ENCODE peak calls at places on chromosomes 13 and 19, in six cellular contexts. Y is ovary; A is right lobe of liver; P is aorta; E is effector memory CD4-positive, alpha-beta T cell; D is HAP-1. O is an unnamed sample.

GRCh38 chr19:46922465-46922864 is 61.7 kb downstream of the ARHGAP35 start:
- DNase-seq in Y (no peak), A (no peak), P (no peak), E (no peak), D (no peak), O (no peak)

GRCh38 chr13:104773775-104774174 is 1707.6 kb upstream of the SLC10A2 start:
- DNase-seq in Y (no peak), A (no peak), P (no peak), E (no peak), D (no peak), O (no peak)

GRCh38 chr13:45162821-45163220 is 38.0 kb downstream of the KCTD4 start:
- DNase-seq in Y (no peak), A (no peak), P (no peak), E (no peak), D (no peak), O (no peak)

GRCh38 chr19:18733196-18733647 is 49.7 kb downstream of the CRTC1 start:
- DNase-seq in Y (peak; percentile 79), A (no peak), P (no peak), E (no peak), D (no peak), O (no peak)

GRCh38 chr13:32164622-32165268 is 133.2 kb downstream of the FRY start:
- DNase-seq in Y (no peak), A (no peak), P (no peak), E (no peak), D (peak; percentile 76), O (no peak)

GRCh38 chr19:30109565-30109964 is 167.5 kb downstream of the URI1 start:
- DNase-seq in Y (no peak), A (no peak), P (no peak), E (no peak), D (no peak), O (no peak)

GRCh38 chr13:109088101-109088500 is 458.7 kb downstream of the MYO16 start:
- DNase-seq in Y (no peak), A (no peak), P (no peak), E (no peak), D (no peak), O (no peak)

GRCh38 chr19:4444765-4445741 is 12.5 kb downstream of the UBXN6 start:
- DNase-seq in Y (no peak), A (no peak), P (no peak), E (no peak), D (peak; percentile 25), O (no peak)

GRCh38 chr19:54532528-54532927 is 29.9 kb downstream of the LAIR2 start:
- DNase-seq in Y (no peak), A (no peak), P (no peak), E (no peak), D (no peak), O (no peak)

GRCh38 chr19:10554760-10555612 is 10.8 kb downstream of the KRI1 start:
- DNase-seq in Y (no peak), A (no peak), P (no peak), E (no peak), D (no peak), O (no peak)

GRCh38 chr13:36026556-36026955 is 104.6 kb downstream of the DCLK1 start:
- DNase-seq in Y (no peak), A (no peak), P (no peak), E (no peak), D (no peak), O (no peak)

GRCh38 chr19:38042132-38042531 is 135.1 kb downstream of the SIPA1L3 start:
- DNase-seq in Y (no peak), A (no peak), P (no peak), E (no peak), D (no peak), O (no peak)

GRCh38 chr13:74978596-74978995 is 503.4 kb downstream of the TBC1D4 start:
- DNase-seq in Y (no peak), A (no peak), P (no peak), E (no peak), D (no peak), O (no peak)

GRCh38 chr13:39353988-39354387 is 249.0 kb downstream of the LHFPL6 start:
- DNase-seq in Y (no peak), A (no peak), P (no peak), E (no peak), D (no peak), O (no peak)

GRCh38 chr13:44474122-44474910 is 100.7 kb downstream of the SERP2 start:
- DNase-seq in Y (no peak), A (no peak), P (no peak), E (no peak), D (no peak), O (no peak)

GRCh38 chr13:73449258-73449657 is 390.5 kb downstream of the KLF5 start:
- DNase-seq in Y (no peak), A (no peak), P (no peak), E (no peak), D (no peak), O (no peak)

GRCh38 chr19:37654525-37654832 is 786 bp downstream of the ZFP30 start:
- DNase-seq in Y (no peak), A (no peak), P (no peak), E (no peak), D (no peak), O (no peak)

DNA sequence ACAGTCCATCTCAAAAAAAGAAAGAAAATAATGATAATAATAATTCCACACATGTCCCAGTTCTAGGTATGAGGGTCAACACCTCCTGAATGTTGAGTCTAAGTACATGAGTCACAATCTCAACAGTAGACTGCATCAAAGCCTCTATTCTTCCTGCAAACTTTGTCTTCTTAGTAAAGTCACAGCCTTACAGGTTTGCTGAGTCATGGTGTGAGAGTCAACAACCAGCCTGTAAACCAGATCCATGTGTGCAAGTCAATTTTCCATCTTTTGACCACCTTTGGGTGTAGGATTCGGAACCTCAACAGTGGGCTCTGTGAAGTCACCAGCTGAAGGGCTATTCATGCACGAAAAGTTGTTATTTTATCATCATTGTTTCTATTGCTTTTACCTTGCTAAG is 25.7 kb upstream of the ZNF729 start:
- DNase-seq in Y (no peak), A (no peak), P (no peak), E (no peak), D (no peak), O (no peak)
- H3K9me3 ChIP-seq in Y (peaks cover 7% of the 10 kb centered on the region), A (no peaks in the 10 kb centered on the region), P (no peaks in the 10 kb centered on the region), E (no peaks in the 10 kb centered on the region), D (no peaks in the 10 kb centered on the region), O (no peaks in the 10 kb centered on the region)

GRCh38 chr19:55867101-55867500 is 30.8 kb downstream of the NLRP4 start:
- DNase-seq in Y (no peak), A (no peak), P (no peak), E (no peak), D (no peak), O (no peak)
- H3K9me3 ChIP-seq in Y (no peaks in the 10 kb centered on the region), A (no peaks in the 10 kb centered on the region), P (no peaks in the 10 kb centered on the region), E (no peaks in the 10 kb centered on the region), D (no peaks in the 10 kb centered on the region), O (no peaks in the 10 kb centered on the region)

DNA sequence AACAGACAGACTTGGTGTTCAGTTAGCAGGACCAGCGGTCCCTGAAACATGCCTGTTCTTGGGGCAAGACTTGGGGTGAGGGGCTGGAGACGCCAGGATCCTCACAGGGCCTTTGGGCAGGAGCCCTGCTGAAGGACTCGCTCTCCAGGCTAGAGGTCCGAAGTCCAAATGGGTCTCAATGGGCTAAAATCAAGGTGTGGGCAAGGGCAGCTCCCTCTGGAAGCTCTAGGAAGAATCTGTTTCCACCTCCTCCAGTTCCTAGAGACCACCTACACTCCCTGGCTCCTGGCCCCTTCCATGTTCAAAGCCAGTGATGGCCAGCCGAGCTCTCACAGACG is 111.3 kb downstream of the TUBA3C start:
- DNase-seq in Y (no peak), A (no peak), P (no peak), E (no peak), D (no peak), O (no peak)
- H3K9me3 ChIP-seq in Y (no peaks in the 10 kb centered on the region), A (no peaks in the 10 kb centered on the region), P (no peaks in the 10 kb centered on the region), E (no peaks in the 10 kb centered on the region), D (no peaks in the 10 kb centered on the region), O (no peaks in the 10 kb centered on the region)

GRCh38 chr19:12272980-12273901 is 21.4 kb downstream of the ZNF44 start:
- DNase-seq in Y (no peak), A (no peak), P (no peak), E (no peak), D (no peak), O (no peak)
- H3K9me3 ChIP-seq in Y (peaks cover 34% of the 10 kb centered on the region), A (peaks cover 59% of the 10 kb centered on the region), P (peaks cover 39% of the 10 kb centered on the region), E (peaks cover 54% of the 10 kb centered on the region), D (peaks cover 31% of the 10 kb centered on the region), O (peaks cover 56% of the 10 kb centered on the region)

GRCh38 chr13:48494874-48495273 is 38.0 kb downstream of the RCBTB2 start:
- DNase-seq in Y (no peak), A (no peak), P (no peak), E (no peak), D (no peak), O (no peak)

GRCh38 chr13:48493851-48494250 is 39.0 kb downstream of the RCBTB2 start:
- DNase-seq in Y (no peak), A (no peak), P (no peak), E (no peak), D (no peak), O (no peak)

GRCh38 chr13:48492123-48493075 is 40.5 kb downstream of the RCBTB2 start:
- DNase-seq in Y (peak; percentile 75), A (peak; percentile 78), P (peak; percentile 82), E (peak; percentile 51), D (no peak), O (peak; percentile 60)

GRCh38 chr13:48491423-48492122 is 41.3 kb downstream of the RCBTB2 start:
- DNase-seq in Y (no peak), A (no peak), P (no peak), E (no peak), D (no peak), O (no peak)

DNA sequence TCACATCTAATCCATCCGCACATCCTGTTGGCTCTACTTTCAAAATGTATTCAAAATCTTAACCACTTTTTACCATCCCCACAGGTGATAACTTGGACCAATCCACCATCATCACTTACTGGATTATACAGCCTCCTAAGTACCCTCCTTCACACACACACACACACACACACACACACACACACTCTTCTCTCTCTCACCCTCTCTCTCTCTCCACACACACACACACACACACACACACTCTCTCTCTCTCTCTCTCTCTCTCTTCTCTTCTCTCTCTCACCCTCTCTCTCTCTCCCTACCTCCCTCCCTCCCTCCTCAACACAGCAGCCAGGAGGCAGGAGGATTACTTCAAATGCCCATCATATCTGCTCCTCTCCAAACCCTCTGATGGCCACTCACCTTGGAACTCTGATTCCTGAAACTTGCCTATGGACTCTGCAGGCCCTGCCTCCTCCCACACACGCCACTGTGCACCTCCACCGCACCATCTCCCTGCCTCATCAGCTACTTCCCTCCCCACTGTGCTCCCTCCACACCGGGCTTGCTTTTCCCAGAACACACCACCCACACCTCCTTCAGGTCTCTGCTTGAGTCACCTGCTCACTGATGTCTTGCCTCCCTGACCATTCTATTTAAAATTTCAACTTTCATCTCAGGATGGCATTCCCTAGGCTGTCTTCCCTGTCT is 39.7 kb downstream of the RCBTB2 start:
- DNase-seq in Y (no peak), A (no peak), P (no peak), E (no peak), D (no peak), O (no peak)
- H3K9me3 ChIP-seq in Y (no peaks in the 10 kb centered on the region), A (no peaks in the 10 kb centered on the region), P (no peaks in the 10 kb centered on the region), E (no peaks in the 10 kb centered on the region), D (no peaks in the 10 kb centered on the region), O (no peaks in the 10 kb centered on the region)

DNA sequence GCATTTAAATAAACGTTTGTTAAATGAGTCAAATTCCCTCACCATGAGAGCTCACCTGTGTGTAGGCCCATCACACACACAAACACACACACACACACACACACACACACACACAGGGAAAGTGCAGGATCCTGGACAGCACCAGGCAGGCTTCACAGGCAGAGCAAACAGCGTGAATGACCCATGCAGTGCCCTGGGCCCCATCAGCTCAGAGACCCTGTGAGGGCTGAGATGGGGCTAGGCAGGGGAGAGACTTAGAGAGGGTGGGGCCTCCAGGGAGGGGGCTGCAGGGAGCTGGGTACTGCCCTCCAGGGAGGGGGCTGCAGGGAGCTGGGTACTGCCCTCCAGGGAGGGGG is 8.5 kb upstream of the CEACAM5 start:
- DNase-seq in Y (no peak), A (no peak), P (peak; percentile 25), E (no peak), D (no peak), O (no peak)
- H3K9me3 ChIP-seq in Y (no peaks in the 10 kb centered on the region), A (no peaks in the 10 kb centered on the region), P (no peaks in the 10 kb centered on the region), E (no peaks in the 10 kb centered on the region), D (no peaks in the 10 kb centered on the region), O (no peaks in the 10 kb centered on the region)

O was measured in T-helper 17 cell.